ENCODE peak calls at places on chromosomes 3 and 15, in ten cellular contexts. Y is progenitor cell of endocrine pancreas, C is A549, H is GM06990, A is GM20000, P is AG10803, V is IMR-90, S is omental fat pad, O is endothelial cell, E is kidney epithelial cell. B is an unnamed sample.

GRCh38 chr3:30970183-30970582 is 75.7 kb upstream of the GADL1 start:
- DNase-seq in Y (no peak), C (peak), H (no peak), A (no peak), P (peak), V (no peak), S (no peak), O (no peak), E (no peak), B (peak)

GRCh38 chr3:39260957-39261356 is 18.9 kb downstream of the CX3CR1 start:
- DNase-seq in Y (no peak), C (peak), H (peak), A (peak), P (peak), V (peak), S (peak), O (peak), E (peak), B (peak)

GRCh38 chr3:37571269-37571668 is 290.4 kb upstream of the CTDSPL start:
- DNase-seq in Y (no peak), C (peak), H (no peak), A (no peak), P (no peak), V (no peak), S (no peak), O (no peak), E (no peak), B (no peak)

GRCh38 chr15:66894363-66894762 is 171.0 kb upstream of the SMAD3 start:
- DNase-seq in Y (no peak), C (no peak), H (no peak), A (no peak), P (no peak), V (no peak), S (no peak), O (no peak), E (no peak), B (no peak)

GRCh38 chr15:49236869-49237268 is 66.8 kb downstream of the GALK2 start:
- DNase-seq in Y (no peak), C (no peak), H (no peak), A (no peak), P (no peak), V (no peak), S (no peak), O (no peak), E (no peak), B (no peak)

GRCh38 chr3:172197344-172197743 is 158.0 kb downstream of the FNDC3B start:
- DNase-seq in Y (no peak), C (no peak), H (no peak), A (no peak), P (no peak), V (no peak), S (no peak), O (no peak), E (no peak), B (no peak)

GRCh38 chr3:41893977-41894376 is 67.9 kb downstream of the ULK4 start:
- DNase-seq in Y (no peak), C (peak), H (no peak), A (peak), P (peak), V (peak), S (no peak), O (peak), E (no peak), B (peak)

GRCh38 chr15:66798426-66799061 is 96.5 kb downstream of the SMAD6 start:
- DNase-seq in Y (no peak), C (no peak), H (no peak), A (no peak), P (peak), V (peak), S (no peak), O (no peak), E (no peak), B (no peak)

GRCh38 chr3:158097571-158098553 is 8.4 kb downstream of the SHOX2 start:
- DNase-seq in Y (peak), C (peak), H (peak), A (peak), P (no peak), V (peak), S (no peak), O (peak), E (peak), B (peak)

DNA sequence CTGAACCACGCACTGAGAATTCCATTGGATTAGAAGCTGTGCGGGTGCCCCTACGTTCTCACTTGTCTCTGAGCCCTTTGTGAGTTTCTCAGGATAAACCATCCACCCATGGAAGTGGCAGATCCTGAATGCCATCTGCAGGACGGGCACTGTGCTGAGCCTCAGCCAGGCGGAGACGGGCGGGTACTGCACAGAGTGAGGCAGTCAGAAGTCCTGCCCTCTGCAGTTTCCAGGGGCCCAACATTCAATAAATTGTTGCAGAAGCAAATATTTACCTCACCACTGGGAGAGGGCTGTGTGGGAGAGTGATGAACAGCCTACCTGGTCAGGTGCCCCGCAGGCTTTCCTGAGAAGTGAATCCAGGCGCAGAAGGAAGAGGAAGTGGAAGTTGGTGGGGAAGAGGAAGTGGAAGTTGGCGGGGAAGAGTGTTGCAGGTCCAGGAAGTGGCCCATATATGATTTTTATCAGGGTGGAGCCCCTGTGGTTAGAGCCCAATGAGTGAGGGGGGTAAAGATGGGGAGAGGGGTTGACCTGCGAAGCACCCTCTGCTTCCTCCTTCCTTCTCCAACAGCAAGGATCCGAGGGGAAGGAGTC is 100.8 kb downstream of the SLCO3A1 start:
- DNase-seq in Y (peak), C (no peak), H (no peak), A (no peak), P (no peak), V (no peak), S (no peak), O (no peak), E (no peak), B (no peak)
- TF ChIP-seq CTCF in Y (no peak), C (no peak), H (no peak), A (no peak), P (no peak), V (no peak), S (no peak), O (no peak), E (no peak), B (no peak)

GRCh38 chr15:101044625-101045235 is 125.6 kb downstream of the LRRK1 start:
- DNase-seq in Y (no peak), C (no peak), H (no peak), A (no peak), P (no peak), V (no peak), S (peak), O (peak), E (no peak), B (no peak)
- TF ChIP-seq CTCF in Y (no peak), C (no peak), H (no peak), A (no peak), P (no peak), V (no peak), S (no peak), O (no peak), E (no peak), B (no peak)

GRCh38 chr3:57335273-57335938 is 42.9 kb upstream of the ASB14 start:
- DNase-seq in Y (no peak), C (no peak), H (no peak), A (no peak), P (no peak), V (no peak), S (no peak), O (no peak), E (no peak), B (no peak)

GRCh38 chr3:57331078-57331477 is 38.6 kb upstream of the ASB14 start:
- DNase-seq in Y (no peak), C (peak), H (no peak), A (no peak), P (no peak), V (no peak), S (no peak), O (no peak), E (no peak), B (no peak)
- TF ChIP-seq CTCF in Y (peak), C (no peak), H (no peak), A (no peak), P (no peak), V (no peak), S (no peak), O (no peak), E (no peak), B (no peak)

GRCh38 chr3:15726043-15726442 is 71.7 kb downstream of the ANKRD28 start:
- DNase-seq in Y (no peak), C (no peak), H (no peak), A (peak), P (peak), V (peak), S (no peak), O (no peak), E (no peak), B (no peak)
- TF ChIP-seq CTCF in Y (no peak), C (no peak), H (no peak), A (no peak), P (no peak), V (no peak), S (no peak), O (no peak), E (no peak), B (no peak)